ENCODE peak calls at places on chromosome 19, in four cellular contexts. One of them, this sample, is unnamed.

GRCh38 chr19:12833747-12834417 is 497 bp downstream of the RTBDN start:
- DNase-seq in lung: no peak
- DNase-seq in fibroblast of mammary gland: no peak
- DNase-seq in amniotic stem cell: no peak
- DNase-seq in this sample: no peak

GRCh38 chr19:4911786-4912672 is 2.7 kb downstream of the UHRF1 start:
- DNase-seq in fibroblast of mammary gland: peak; percentile 100
- DNase-seq in lung: peak; percentile 70
- DNase-seq in amniotic stem cell: peak; percentile 99
- DNase-seq in this sample: peak; percentile 99

GRCh38 chr19:43644181-43644580 is 4.5 kb upstream of the CADM4 start:
- DNase-seq in fibroblast of mammary gland: no peak
- DNase-seq in lung: no peak
- DNase-seq in amniotic stem cell: no peak
- DNase-seq in this sample: no peak

GRCh38 chr19:10045371-10045770 is 32.1 kb downstream of the RDH8 start:
- DNase-seq in amniotic stem cell: no peak
- DNase-seq in lung: no peak
- DNase-seq in fibroblast of mammary gland: no peak
- DNase-seq in this sample: no peak

GRCh38 chr19:56162258-56162657 is 13.6 kb upstream of the GALP start:
- DNase-seq in fibroblast of mammary gland: no peak
- DNase-seq in lung: no peak
- DNase-seq in amniotic stem cell: no peak
- DNase-seq in this sample: peak; percentile 31

GRCh38 chr19:18416778-18417249 is 2.4 kb upstream of the SSBP4 start:
- DNase-seq in lung: peak; percentile 81
- DNase-seq in amniotic stem cell: peak; percentile 79
- DNase-seq in fibroblast of mammary gland: peak; percentile 83
- DNase-seq in this sample: peak; percentile 97

GRCh38 chr19:40407714-40408600 is 5.2 kb downstream of the PRX start:
- DNase-seq in amniotic stem cell: no peak
- DNase-seq in fibroblast of mammary gland: no peak
- DNase-seq in lung: no peak
- DNase-seq in this sample: no peak

GRCh38 chr19:43439183-43440063 is 24.7 kb downstream of the TEX101 start:
- DNase-seq in amniotic stem cell: no peak
- DNase-seq in fibroblast of mammary gland: peak; percentile 83
- DNase-seq in lung: no peak
- DNase-seq in this sample: no peak

GRCh38 chr19:4338441-4339350 is at the start of gene STAP2:
- DNase-seq in lung: peak; percentile 53
- DNase-seq in amniotic stem cell: no peak
- DNase-seq in fibroblast of mammary gland: no peak
- DNase-seq in this sample: peak; percentile 31

GRCh38 chr19:28289294-28290063 is 923.5 kb downstream of the UQCRFS1 start:
- DNase-seq in amniotic stem cell: no peak
- DNase-seq in lung: no peak
- DNase-seq in fibroblast of mammary gland: peak; percentile 51
- DNase-seq in this sample: no peak

GRCh38 chr19:10497371-10497770 is 5.8 kb downstream of the KEAP1 start:
- DNase-seq in fibroblast of mammary gland: no peak
- DNase-seq in amniotic stem cell: no peak
- DNase-seq in lung: no peak
- DNase-seq in this sample: no peak

GRCh38 chr19:662207-662961 is 630 bp downstream of the RNF126 start:
- DNase-seq in lung: no peak
- DNase-seq in amniotic stem cell: no peak
- DNase-seq in fibroblast of mammary gland: peak; percentile 37
- DNase-seq in this sample: peak; percentile 45

GRCh38 chr19:6500837-6501739 is 1.0 kb downstream of the TUBB4A start:
- DNase-seq in fibroblast of mammary gland: no peak
- DNase-seq in amniotic stem cell: no peak
- DNase-seq in lung: no peak
- DNase-seq in this sample: no peak

GRCh38 chr19:17687857-17688784 is at the start of gene UNC13A:
- DNase-seq in amniotic stem cell: no peak
- DNase-seq in lung: no peak
- DNase-seq in fibroblast of mammary gland: peak; percentile 20
- DNase-seq in this sample: peak; percentile 41

GRCh38 chr19:54339646-54340358 is 840 bp upstream of the LILRA4 start:
- DNase-seq in amniotic stem cell: no peak
- DNase-seq in fibroblast of mammary gland: no peak
- DNase-seq in lung: no peak
- DNase-seq in this sample: no peak

GRCh38 chr19:5772416-5772815 is 12.1 kb downstream of the PRR22 start:
- DNase-seq in lung: no peak
- DNase-seq in fibroblast of mammary gland: no peak
- DNase-seq in amniotic stem cell: no peak
- DNase-seq in this sample: no peak

GRCh38 chr19:46065486-46065885 is 24.7 kb upstream of the IGFL4 start:
- DNase-seq in lung: no peak
- DNase-seq in amniotic stem cell: no peak
- DNase-seq in fibroblast of mammary gland: peak; percentile 66
- DNase-seq in this sample: peak; percentile 19

GRCh38 chr19:46919324-46919723 is 58.5 kb downstream of the ARHGAP35 start:
- DNase-seq in amniotic stem cell: no peak
- DNase-seq in fibroblast of mammary gland: peak; percentile 64
- DNase-seq in lung: no peak
- DNase-seq in this sample: peak; percentile 46

GRCh38 chr19:33499248-33499647 is 22.3 kb downstream of the PEPD start:
- DNase-seq in amniotic stem cell: no peak
- DNase-seq in lung: no peak
- DNase-seq in fibroblast of mammary gland: no peak
- DNase-seq in this sample: no peak

GRCh38 chr19:43518051-43518450 is 8.9 kb downstream of the ETHE1 start:
- DNase-seq in lung: no peak
- DNase-seq in fibroblast of mammary gland: no peak
- DNase-seq in amniotic stem cell: no peak
- DNase-seq in this sample: no peak

GRCh38 chr19:45059258-45059965 is 16.9 kb downstream of the ZNF296 start:
- DNase-seq in lung: peak; percentile 79
- DNase-seq in amniotic stem cell: peak; percentile 48
- DNase-seq in fibroblast of mammary gland: peak; percentile 85
- DNase-seq in this sample: peak; percentile 84

GRCh38 chr19:47284324-47284899 is 9.7 kb downstream of the INAFM1 start:
- DNase-seq in amniotic stem cell: peak; percentile 41
- DNase-seq in fibroblast of mammary gland: peak; percentile 71
- DNase-seq in lung: no peak
- DNase-seq in this sample: peak; percentile 61

GRCh38 chr19:56566904-56567273 is 379 bp upstream of the ZNF470 start:
- DNase-seq in amniotic stem cell: peak; percentile 23
- DNase-seq in lung: peak; percentile 58
- DNase-seq in fibroblast of mammary gland: peak; percentile 39
- DNase-seq in this sample: no peak

GRCh38 chr19:1064661-1065605 is 2.0 kb upstream of the ARHGAP45 start:
- DNase-seq in fibroblast of mammary gland: peak; percentile 64
- DNase-seq in amniotic stem cell: no peak
- DNase-seq in lung: peak; percentile 71
- DNase-seq in this sample: peak; percentile 77

GRCh38 chr19:10219678-10220077 is 11.5 kb downstream of the S1PR2 start:
- DNase-seq in amniotic stem cell: no peak
- DNase-seq in lung: no peak
- DNase-seq in fibroblast of mammary gland: peak; percentile 52
- DNase-seq in this sample: peak; percentile 36

GRCh38 chr19:42065051-42065450 is 5.0 kb downstream of the GRIK5 start:
- DNase-seq in fibroblast of mammary gland: no peak
- DNase-seq in lung: no peak
- DNase-seq in amniotic stem cell: no peak
- DNase-seq in this sample: no peak

GRCh38 chr19:29060833-29061364 is 152.1 kb downstream of the UQCRFS1 start:
- DNase-seq in lung: no peak
- DNase-seq in amniotic stem cell: no peak
- DNase-seq in fibroblast of mammary gland: no peak
- DNase-seq in this sample: no peak

GRCh38 chr19:45863840-45864628 is at the start of gene FOXA3:
- DNase-seq in lung: no peak
- DNase-seq in amniotic stem cell: no peak
- DNase-seq in fibroblast of mammary gland: peak; percentile 38
- DNase-seq in this sample: peak; percentile 62

GRCh38 chr19:4108767-4109625 is 14.9 kb downstream of the MAP2K2 start:
- DNase-seq in amniotic stem cell: no peak
- DNase-seq in fibroblast of mammary gland: no peak
- DNase-seq in lung: no peak
- DNase-seq in this sample: no peak

GRCh38 chr19:49908480-49909420 is 12.1 kb upstream of the IL4I1 start:
- DNase-seq in lung: no peak
- DNase-seq in fibroblast of mammary gland: no peak
- DNase-seq in amniotic stem cell: no peak
- DNase-seq in this sample: no peak

GRCh38 chr19:17530586-17530985 is 19.1 kb downstream of the PGLS start:
- DNase-seq in lung: no peak
- DNase-seq in amniotic stem cell: no peak
- DNase-seq in fibroblast of mammary gland: no peak
- DNase-seq in this sample: no peak

GRCh38 chr19:36060430-36060829 is 5.7 kb downstream of the WDR62 start:
- DNase-seq in lung: no peak
- DNase-seq in fibroblast of mammary gland: peak; percentile 61
- DNase-seq in amniotic stem cell: peak; percentile 28
- DNase-seq in this sample: peak; percentile 63

GRCh38 chr19:40006273-40006691 is 9.4 kb downstream of the ZNF546 start:
- DNase-seq in fibroblast of mammary gland: peak; percentile 94
- DNase-seq in amniotic stem cell: no peak
- DNase-seq in lung: no peak
- DNase-seq in this sample: peak; percentile 29

GRCh38 chr19:17262557-17262956 is 2.0 kb downstream of the USHBP1 start:
- DNase-seq in lung: no peak
- DNase-seq in fibroblast of mammary gland: no peak
- DNase-seq in amniotic stem cell: no peak
- DNase-seq in this sample: no peak